ENCODE peak calls at places on chromosome 16, in five cellular contexts. L is cardiac muscle cell, B is Caco-2, Y is upper lobe of right lung, M is lung. W is an unnamed sample.

GRCh38 chr16:50523710-50524109 is 24.5 kb upstream of the NKD1 start:
- DNase-seq in L (no peak), B (peak; percentile 13), Y (no peak), M (no peak), W (no peak)

GRCh38 chr16:70725912-70726828 is 40.3 kb upstream of the MTSS2 start:
- DNase-seq in L (peak; percentile 59), B (no peak), Y (peak; percentile 80), M (peak; percentile 59), W (no peak)

GRCh38 chr16:17416461-17417221 is 54.1 kb downstream of the XYLT1 start:
- DNase-seq in L (peak; percentile 40), B (no peak), Y (peak; percentile 71), M (peak; percentile 32), W (no peak)

GRCh38 chr16:74562117-74562516 is 44.8 kb downstream of the GLG1 start:
- DNase-seq in L (no peak), B (no peak), Y (no peak), M (no peak), W (no peak)

GRCh38 chr16:84196101-84196500 is 5.1 kb downstream of the ADAD2 start:
- DNase-seq in L (no peak), B (no peak), Y (no peak), M (no peak), W (no peak)

GRCh38 chr16:79599256-79599836 is 1.2 kb downstream of the MAF start:
- DNase-seq in L (peak; percentile 4), B (no peak), Y (peak; percentile 71), M (no peak), W (no peak)

GRCh38 chr16:47538472-47538871 is 77.3 kb downstream of the PHKB start:
- DNase-seq in L (no peak), B (peak; percentile 54), Y (no peak), M (no peak), W (no peak)

GRCh38 chr16:80462902-80463301 is 77.9 kb upstream of the DYNLRB2 start:
- DNase-seq in L (no peak), B (peak; percentile 69), Y (no peak), M (no peak), W (no peak)

GRCh38 chr16:85422124-85422373 is 191.1 kb upstream of the GSE1 start:
- DNase-seq in L (no peak), B (no peak), Y (no peak), M (no peak), W (no peak)

GRCh38 chr16:10256855-10257641 is 74.8 kb upstream of the GRIN2A start:
- DNase-seq in L (peak; percentile 54), B (peak; percentile 39), Y (no peak), M (no peak), W (no peak)

GRCh38 chr16:3058173-3059030 is 7.0 kb upstream of the IL32 start:
- DNase-seq in L (peak; percentile 31), B (no peak), Y (peak; percentile 81), M (no peak), W (no peak)

GRCh38 chr16:70419384-70420327 is 19.2 kb downstream of the ST3GAL2 start:
- DNase-seq in L (no peak), B (no peak), Y (no peak), M (no peak), W (no peak)

GRCh38 chr16:48384982-48385271 is 286 bp downstream of the SIAH1 start:
- DNase-seq in L (peak; percentile 75), B (peak; percentile 42), Y (no peak), M (no peak), W (no peak)

DNA sequence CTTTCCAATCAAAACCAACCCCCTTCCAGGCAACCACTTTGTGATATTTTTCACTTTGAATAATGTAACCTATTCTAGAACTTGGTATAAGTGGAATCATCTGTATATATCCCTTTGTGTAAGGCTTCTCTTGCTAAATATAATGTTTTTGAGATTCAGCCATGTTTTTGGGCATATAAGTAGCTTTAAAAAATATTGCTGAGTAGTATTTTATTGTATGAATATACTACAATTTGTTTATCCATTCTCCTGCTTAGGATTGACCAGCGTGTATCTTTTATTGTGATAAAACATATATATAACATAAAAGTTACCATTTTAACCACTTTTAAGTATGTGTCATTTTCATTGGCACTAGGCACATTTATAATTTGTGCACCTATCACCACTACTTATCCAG is 79.8 kb upstream of the GPR139 start:
- DNase-seq in L (no peak), B (no peak), Y (no peak), M (no peak), W (no peak)
- H3K4me3 ChIP-seq in L (no peak overlapping the region), B (no peak overlapping the region), Y (no peak overlapping the region), M (no peak overlapping the region), W (no peak overlapping the region)

GRCh38 chr16:11510178-11510973 is 76.3 kb downstream of the LITAF start:
- DNase-seq in L (no peak), B (no peak), Y (no peak), M (no peak), W (no peak)
- TF ChIP-seq CTCF in L (no peak), B (no peak), Y (no peak), M (no peak), W (no peak)

GRCh38 chr16:81810894-81811538 is 31.9 kb downstream of the PLCG2 start:
- DNase-seq in L (no peak), B (no peak), Y (no peak), M (no peak), W (no peak)
- H3K4me3 ChIP-seq in L (no peak overlapping the region), B (no peak overlapping the region), Y (no peak overlapping the region), M (no peak overlapping the region), W (no peak overlapping the region)

GRCh38 chr16:54340531-54340930 is 53.9 kb upstream of the IRX3 start:
- DNase-seq in L (no peak), B (no peak), Y (no peak), M (no peak), W (no peak)

GRCh38 chr16:54345231-54345630 is 58.6 kb upstream of the IRX3 start:
- DNase-seq in L (no peak), B (no peak), Y (no peak), M (no peak), W (no peak)

GRCh38 chr16:54342001-54342776 is 55.6 kb upstream of the IRX3 start:
- DNase-seq in L (peak; percentile 49), B (no peak), Y (peak; percentile 71), M (peak; percentile 67), W (no peak)

GRCh38 chr16:54346046-54346445 is 59.5 kb upstream of the IRX3 start:
- DNase-seq in L (no peak), B (no peak), Y (no peak), M (no peak), W (no peak)

DNA sequence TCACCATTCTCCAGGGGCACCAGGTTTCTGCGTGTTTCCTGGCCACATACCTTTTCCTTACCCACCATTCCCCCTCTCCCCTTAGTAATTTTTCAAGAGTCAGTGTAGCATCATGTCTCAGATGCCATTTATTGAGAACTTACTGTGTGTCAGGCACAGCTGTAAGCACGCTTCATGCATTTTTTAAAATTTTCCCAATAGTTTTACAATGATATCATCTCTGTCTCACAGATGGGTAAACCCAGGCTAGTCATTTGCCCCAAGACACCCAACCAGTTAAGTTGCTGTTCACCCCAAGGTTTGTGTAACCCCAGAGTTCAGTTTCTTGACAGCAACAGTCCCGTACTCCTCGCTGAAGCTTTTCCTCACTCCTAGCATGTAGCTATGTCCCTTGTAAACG is 56.4 kb upstream of the IRX3 start:
- DNase-seq in L (no peak), B (no peak), Y (no peak), M (no peak), W (no peak)
- TF ChIP-seq CTCF in L (no peak), B (no peak), Y (no peak), M (no peak), W (no peak)

W was measured in epithelial cell of proximal tubule.